ENCODE peak calls at places on chromosome 22, in five cellular contexts. C, Y, Z, I and T are unnamed samples.

GRCh38 chr22:39444937-39445465 is 11.8 kb upstream of the MGAT3 start:
- DNase-seq in Y (no peak), I (no peak), C (no peak), Z (no peak), T (no peak)

GRCh38 chr22:37207981-37208380 is 4.3 kb downstream of the SSTR3 start:
- DNase-seq in Y (no peak), I (no peak), C (no peak), Z (no peak), T (no peak)

GRCh38 chr22:26770624-26771023 is 113.2 kb downstream of the MIAT start:
- DNase-seq in I (no peak), C (no peak), Z (no peak), Y (no peak), T (no peak)

GRCh38 chr22:37184380-37184755 is 3.7 kb downstream of the C1QTNF6 start:
- DNase-seq in Z (no peak), Y (no peak), C (no peak), I (no peak), T (no peak)

GRCh38 chr22:47801541-47802245 is 1039.2 kb downstream of the TBC1D22A start:
- DNase-seq in C (no peak), I (no peak), Y (no peak), Z (no peak), T (no peak)

GRCh38 chr22:39244496-39245129 is at the start of gene PDGFB:
- DNase-seq in Y (peak), Z (no peak), I (no peak), C (no peak), T (no peak)

GRCh38 chr22:35488513-35488912 is 52.1 kb upstream of the RASD2 start:
- DNase-seq in Y (no peak), C (no peak), Z (no peak), I (no peak), T (no peak)

GRCh38 chr22:21942939-21943338 is 9.7 kb downstream of the PPM1F start:
- DNase-seq in Z (no peak), I (no peak), Y (no peak), C (no peak), T (no peak)

GRCh38 chr22:42889290-42889689 is 32.2 kb upstream of the ARFGAP3 start:
- DNase-seq in I (no peak), Y (no peak), C (no peak), Z (no peak), T (peak)

GRCh38 chr22:37571258-37571991 is 8.5 kb downstream of the LGALS2 start:
- DNase-seq in C (peak), Y (no peak), I (no peak), Z (no peak), T (no peak)

GRCh38 chr22:38080847-38081635 is 2.9 kb downstream of the SLC16A8 start:
- DNase-seq in I (no peak), C (no peak), Z (peak), Y (no peak), T (no peak)

GRCh38 chr22:50284479-50284878 is 14.3 kb upstream of the MAPK11 start:
- DNase-seq in Z (no peak), Y (no peak), C (no peak), I (no peak), T (no peak)

GRCh38 chr22:39655736-39656285 is 85.3 kb downstream of the CACNA1I start:
- DNase-seq in C (no peak), Z (no peak), Y (no peak), I (no peak), T (no peak)

GRCh38 chr22:42309865-42310264 is 39.4 kb upstream of the TCF20 start:
- DNase-seq in C (no peak), I (no peak), Y (no peak), Z (no peak), T (no peak)

GRCh38 chr22:42978453-42979103 is 36.4 kb downstream of the PACSIN2 start:
- DNase-seq in Z (no peak), C (no peak), Y (no peak), I (no peak), T (no peak)

GRCh38 chr22:41857160-41857859 is 24.4 kb downstream of the SREBF2 start:
- DNase-seq in I (peak), Z (peak), Y (peak), C (peak), T (peak)

GRCh38 chr22:24819487-24819886 is 13.5 kb downstream of the SGSM1 start:
- DNase-seq in Y (no peak), C (no peak), Z (no peak), I (no peak), T (no peak)

GRCh38 chr22:36671398-36671797 is 32.2 kb downstream of the CACNG2 start:
- DNase-seq in Y (no peak), C (no peak), I (no peak), Z (no peak), T (no peak)

GRCh38 chr22:37080438-37080837 is 28.9 kb downstream of the KCTD17 start:
- DNase-seq in Z (no peak), Y (no peak), C (no peak), I (no peak), T (no peak)

GRCh38 chr22:35071784-35072183 is 5.8 kb downstream of the ISX start:
- DNase-seq in I (no peak), C (no peak), Y (no peak), Z (no peak), T (no peak)

GRCh38 chr22:39972656-39973055 is 12.5 kb downstream of the TMA7B start:
- DNase-seq in Z (no peak), Y (no peak), I (no peak), C (no peak), T (no peak)

GRCh38 chr22:23509571-23510302 is 70.4 kb downstream of the IGLL1 start:
- DNase-seq in Y (no peak), Z (no peak), C (no peak), I (no peak), T (no peak)

GRCh38 chr22:23712256-23712655 is 21.4 kb downstream of the RGL4 start:
- DNase-seq in Z (no peak), C (no peak), I (no peak), Y (no peak), T (no peak)

GRCh38 chr22:26479043-26479791 is 4.4 kb downstream of the HPS4 start:
- DNase-seq in Z (no peak), C (no peak), I (peak), Y (peak), T (no peak)

DNA sequence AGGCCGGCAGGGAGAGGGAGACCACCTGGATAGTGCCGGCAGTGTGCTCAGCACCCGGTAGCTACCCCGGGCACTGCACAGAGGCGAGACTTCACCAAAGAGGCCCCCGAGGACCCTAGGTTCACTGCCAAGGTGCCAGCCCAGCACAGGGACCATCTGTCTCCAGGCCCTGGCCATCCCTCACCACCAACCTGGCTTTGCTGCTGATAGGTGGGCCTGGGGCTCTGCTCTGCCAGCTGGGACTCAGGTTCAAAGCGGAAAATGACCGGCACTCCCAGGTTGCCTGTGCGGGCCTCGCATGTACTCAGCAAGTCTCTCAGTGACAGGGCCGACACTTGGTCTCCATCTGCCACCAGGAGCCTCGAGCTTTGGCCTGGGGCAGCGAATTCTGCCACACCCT is 812.2 kb downstream of the BRD1 start:
- DNase-seq in C (no peak), Y (no peak), I (no peak), Z (no peak), T (no peak)
- TF ChIP-seq ESRRA in C (no peak), Y (no peak), I (no peak), Z (no peak), T (no peak)

DNA sequence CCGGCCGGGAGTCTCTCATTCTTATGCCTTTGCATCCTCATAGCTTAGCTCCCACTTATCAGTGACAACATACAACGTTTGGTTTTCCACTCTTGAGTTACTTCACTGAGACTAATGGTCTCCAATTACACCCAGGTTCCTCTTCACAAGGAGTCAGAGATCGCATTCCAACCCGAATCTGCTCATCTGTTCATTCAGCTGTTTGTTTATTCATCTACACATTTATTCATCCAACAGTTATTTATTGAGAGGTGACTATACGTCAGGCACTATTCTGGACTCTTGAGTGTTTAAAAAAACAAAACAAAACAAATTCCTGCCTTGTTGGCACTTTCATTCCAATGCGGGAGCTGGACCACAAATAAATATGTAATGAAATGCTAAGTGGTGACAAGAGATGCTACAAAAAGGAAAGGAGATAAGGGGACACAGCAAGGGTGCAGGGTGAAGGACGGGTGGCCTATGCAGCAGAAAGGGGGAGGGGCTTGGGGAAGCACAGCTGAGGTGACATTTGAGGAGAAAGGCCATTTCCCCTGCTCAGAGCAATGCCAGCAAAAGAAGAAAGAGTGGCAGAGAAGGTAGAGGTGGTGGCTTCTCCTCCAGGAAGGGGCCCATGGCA is 393.8 kb upstream of the SYN3 start:
- DNase-seq in I (peak), C (no peak), Z (no peak), Y (no peak), T (no peak)
- TF ChIP-seq ESRRA in I (no peak), C (no peak), Z (no peak), Y (no peak), T (no peak)

GRCh38 chr22:28951969-28952521 is 68.7 kb downstream of the ZNRF3 start:
- DNase-seq in C (no peak), Z (peak), I (peak), Y (no peak), T (no peak)
- TF ChIP-seq ESRRA in C (no peak), Z (no peak), I (no peak), Y (no peak), T (no peak)

GRCh38 chr22:31179345-31179744 is 19.4 kb downstream of the RNF185 start:
- DNase-seq in Z (no peak), C (no peak), I (peak), Y (no peak), T (no peak)

GRCh38 chr22:31173386-31174145 is 13.6 kb downstream of the RNF185 start:
- DNase-seq in C (peak), I (no peak), Y (no peak), Z (no peak), T (no peak)

GRCh38 chr22:31178859-31179258 is 18.9 kb downstream of the RNF185 start:
- DNase-seq in C (no peak), Y (no peak), I (no peak), Z (no peak), T (no peak)

GRCh38 chr22:31176923-31177322 is 16.9 kb downstream of the RNF185 start:
- DNase-seq in Z (no peak), C (no peak), Y (no peak), I (no peak), T (no peak)

DNA sequence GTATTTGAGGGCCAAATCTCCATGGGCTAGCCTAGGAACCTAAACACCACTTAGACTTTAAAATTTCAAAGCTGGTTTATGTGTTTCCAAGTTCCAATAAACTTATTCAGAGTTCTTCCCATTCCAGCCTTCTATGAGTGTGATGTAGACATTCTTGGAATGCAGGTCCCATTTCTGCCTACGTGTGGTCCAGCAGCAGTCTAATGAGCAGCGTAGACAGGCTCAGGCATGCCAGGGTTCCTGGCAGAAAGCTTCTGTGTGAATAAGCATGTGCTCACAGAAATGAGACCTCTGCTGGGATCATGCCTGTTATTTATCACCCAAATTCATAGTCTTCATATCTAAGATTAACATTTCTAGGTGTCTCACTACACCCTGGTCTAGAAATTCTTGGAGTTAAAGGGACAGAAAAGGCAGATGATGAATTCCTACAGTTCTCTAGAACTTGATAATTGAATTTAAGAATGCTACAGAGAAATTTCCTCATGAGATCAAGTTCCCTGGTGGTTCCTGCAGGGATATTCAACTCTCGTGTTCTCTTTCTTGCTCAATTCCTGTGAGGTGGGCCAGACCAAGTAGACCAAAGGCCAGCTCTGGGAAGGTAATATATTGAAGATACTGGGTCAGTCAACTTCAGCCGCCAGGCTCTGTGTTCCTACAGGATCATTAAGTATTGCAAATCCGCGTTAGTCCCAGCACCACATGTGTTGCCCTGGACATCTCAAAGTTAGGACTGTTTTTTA is 17.6 kb downstream of the RNF185 start:
- DNase-seq in Z (no peak), I (no peak), C (no peak), Y (no peak), T (no peak)
- TF ChIP-seq ESRRA in Z (no peak), I (no peak), C (no peak), Y (no peak), T (no peak)

GRCh38 chr22:46001426-46002106 is 24.6 kb upstream of the WNT7B start:
- DNase-seq in Z (no peak), Y (no peak), I (no peak), C (no peak), T (no peak)

GRCh38 chr22:45998638-45999378 is 21.8 kb upstream of the WNT7B start:
- DNase-seq in C (no peak), Y (no peak), I (no peak), Z (no peak), T (no peak)

GRCh38 chr22:46001046-46001425 is 24.1 kb upstream of the WNT7B start:
- DNase-seq in Y (no peak), I (no peak), C (no peak), Z (no peak), T (no peak)

GRCh38 chr22:45999379-45999971 is 22.5 kb upstream of the WNT7B start:
- DNase-seq in Y (no peak), Z (no peak), I (no peak), C (no peak), T (no peak)

GRCh38 chr22:46000081-46001027 is 23.4 kb upstream of the WNT7B start:
- DNase-seq in Y (no peak), Z (no peak), C (no peak), I (no peak), T (no peak)
- TF ChIP-seq ESRRA in Y (no peak), Z (no peak), C (no peak), I (no peak), T (no peak)

GRCh38 chr22:44392446-44392921 is 79.7 kb upstream of the SHISAL1 start:
- DNase-seq in I (no peak), C (no peak), Y (no peak), Z (peak), T (no peak)

GRCh38 chr22:44389926-44390925 is 77.5 kb upstream of the SHISAL1 start:
- DNase-seq in C (no peak), Z (peak), I (no peak), Y (no peak), T (no peak)

GRCh38 chr22:44391481-44392445 is 79.0 kb upstream of the SHISAL1 start:
- DNase-seq in Z (peak), C (no peak), Y (no peak), I (no peak), T (no peak)

GRCh38 chr22:44389181-44389580 is 76.4 kb upstream of the SHISAL1 start:
- DNase-seq in C (no peak), Z (peak), I (no peak), Y (no peak), T (no peak)

DNA sequence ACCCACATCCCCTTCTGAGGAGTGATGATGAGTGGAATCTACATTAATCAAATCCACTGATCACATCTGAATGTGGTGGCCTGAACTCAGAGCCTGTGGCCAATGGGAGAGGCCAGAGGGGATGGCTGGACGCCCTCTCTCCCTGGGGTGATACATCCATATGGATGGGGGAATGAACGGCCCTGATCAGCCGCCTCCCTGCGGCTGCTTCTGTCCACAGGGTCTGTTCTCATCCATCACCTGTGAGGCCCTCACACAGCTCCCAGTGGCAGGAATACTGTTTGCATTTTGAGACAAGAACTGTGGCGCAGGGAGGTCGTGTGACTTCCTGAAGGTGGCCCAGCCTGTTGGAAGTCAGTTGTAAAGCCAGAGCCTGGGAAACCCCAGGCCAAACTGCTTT is 78.3 kb upstream of the SHISAL1 start:
- DNase-seq in C (no peak), Y (no peak), Z (peak), I (no peak), T (no peak)
- TF ChIP-seq ESRRA in C (no peak), Y (no peak), Z (no peak), I (no peak), T (no peak)

DNA sequence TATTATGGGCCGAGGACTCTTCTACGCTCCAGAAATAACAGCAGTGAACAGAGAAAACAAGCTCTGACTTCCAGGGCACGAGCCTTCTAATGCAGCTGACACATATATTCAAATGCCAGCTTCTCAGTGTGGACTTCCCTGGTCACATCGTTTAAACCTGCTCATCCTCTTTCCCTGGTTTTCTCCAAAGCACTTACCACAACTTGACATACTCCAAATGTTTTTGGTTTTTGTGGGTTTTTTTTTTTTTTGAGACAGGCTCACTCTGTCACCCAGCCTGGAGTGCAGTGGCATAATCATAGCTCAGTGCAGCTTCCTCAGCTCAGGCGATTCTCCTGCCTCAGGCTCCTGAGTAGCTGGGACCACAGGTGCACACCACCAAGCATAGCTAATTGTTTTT is 105.5 kb downstream of the MICAL3 start:
- DNase-seq in Y (no peak), I (no peak), C (no peak), Z (no peak), T (no peak)
- TF ChIP-seq ESRRA in Y (no peak), I (no peak), C (no peak), Z (no peak), T (no peak)

GRCh38 chr22:19775496-19776325 is 15.1 kb downstream of the TBX1 start:
- DNase-seq in C (no peak), Y (no peak), Z (peak), I (no peak), T (no peak)
- TF ChIP-seq ESRRA in C (no peak), Y (no peak), Z (no peak), I (no peak), T (no peak)